ENCODE peak calls at places on chromosome 15, in six cellular contexts. J is HS-5, X is GM13977, L is NCI-H1436, R is NT2/D1, W is HS-27A. V is an unnamed sample.
A peak's percentile ranks its signal among the peaks of the same experiment; 100 is the strongest.

GRCh38 chr15:43093026-43093425 is 12.8 kb downstream of the UBR1 start:
- DNase-seq in J (no peak), X (no peak), L (no peak), R (no peak), W (no peak), V (peak; percentile 2)

GRCh38 chr15:52728899-52729298 is 49.7 kb upstream of the ATOSA start:
- DNase-seq in J (peak; percentile 58), X (no peak), L (no peak), R (no peak), W (no peak), V (no peak)

GRCh38 chr15:101126618-101127502 is 125.0 kb downstream of the CHSY1 start:
- DNase-seq in J (no peak), X (no peak), L (no peak), R (no peak), W (no peak), V (peak; percentile 42)

GRCh38 chr15:90637693-90638092 is 79.5 kb upstream of the BLM start:
- DNase-seq in J (no peak), X (no peak), L (no peak), R (no peak), W (no peak), V (no peak)

GRCh38 chr15:59539799-59540198 is 71.8 kb upstream of the GCNT3 start:
- DNase-seq in J (no peak), X (no peak), L (no peak), R (no peak), W (no peak), V (no peak)

GRCh38 chr15:39312984-39313383 is 267.9 kb upstream of the THBS1 start:
- DNase-seq in J (no peak), X (peak; percentile 10), L (no peak), R (no peak), W (no peak), V (peak; percentile 82)

GRCh38 chr15:92809064-92809879 is 90.9 kb upstream of the CHD2 start:
- DNase-seq in J (peak; percentile 80), X (peak; percentile 97), L (peak; percentile 97), R (peak; percentile 97), W (peak; percentile 96), V (peak; percentile 99)

GRCh38 chr15:71889947-71890346 is 79.6 kb downstream of the NR2E3 start:
- DNase-seq in J (no peak), X (no peak), L (no peak), R (no peak), W (no peak), V (no peak)

GRCh38 chr15:70149667-70150404 is 52.1 kb upstream of the TLE3 start:
- DNase-seq in J (no peak), X (no peak), L (no peak), R (no peak), W (no peak), V (no peak)

GRCh38 chr15:64893481-64894394 is 18.0 kb upstream of the ANKDD1A start:
- DNase-seq in J (peak; percentile 76), X (peak; percentile 89), L (no peak), R (peak; percentile 91), W (peak; percentile 64), V (peak; percentile 100)

GRCh38 chr15:92393287-92393993 is at the start of gene ST8SIA2:
- DNase-seq in J (no peak), X (peak; percentile 41), L (no peak), R (no peak), W (no peak), V (no peak)

GRCh38 chr15:92845109-92845508 is 55.0 kb upstream of the CHD2 start:
- DNase-seq in J (no peak), X (no peak), L (peak; percentile 14), R (no peak), W (no peak), V (peak; percentile 79)

V was measured in GM12865.